ENCODE peak calls at places on chromosomes 4 and X, in eight cellular contexts. C is PC-9, W is hepatocyte, Q is astrocyte, G is OCI-LY7, D is endothelial cell of umbilical vein, K is HCT116, E is HepG2. I is an unnamed sample. For H3K36me3 and H3K79me2, the result is how much of the 10 kb centered on the place peaks cover.

GRCh38 chr4:121189811-121190210 is 25.7 kb upstream of the TNIP3 start:
- DNase-seq in C (no peak), W (no peak), Q (no peak), G (peak), D (no peak), K (no peak), E (no peak), I (no peak)

GRCh38 chrX:140440891-140441290 is 64.0 kb downstream of the SOX3 start:
- DNase-seq in C (no peak), W (peak), Q (peak), G (no peak), D (no peak), K (no peak), E (no peak), I (no peak)

GRCh38 chr4:176193126-176193525 is 2.3 kb downstream of the SPATA4 start:
- DNase-seq in C (no peak), W (no peak), Q (peak), G (no peak), D (peak), K (no peak), E (no peak), I (peak)

GRCh38 chrX:137166591-137166990 is 132.8 kb upstream of the GPR101 start:
- DNase-seq in C (no peak), W (peak), Q (no peak), G (no peak), D (no peak), K (no peak), E (no peak), I (peak)

GRCh38 chr4:16226816-16227461 is 668 bp upstream of the TAPT1 start:
- DNase-seq in C (no peak), W (peak), Q (peak), G (peak), D (peak), K (no peak), E (peak), I (peak)

GRCh38 chr4:1504786-1505500 is 98.7 kb upstream of the NKX1-1 start:
- DNase-seq in C (no peak), W (no peak), Q (no peak), G (no peak), D (no peak), K (no peak), E (no peak), I (no peak)

GRCh38 chr4:88108747-88109122 is 49.7 kb downstream of the ABCG2 start:
- DNase-seq in C (no peak), W (no peak), Q (peak), G (no peak), D (no peak), K (no peak), E (no peak), I (no peak)

GRCh38 chr4:36385951-36386561 is 104.6 kb downstream of the DTHD1 start:
- DNase-seq in C (no peak), W (no peak), Q (no peak), G (peak), D (no peak), K (no peak), E (no peak), I (no peak)

GRCh38 chr4:5730993-5731975 is 20.3 kb downstream of the EVC start:
- DNase-seq in C (no peak), W (no peak), Q (no peak), G (no peak), D (no peak), K (no peak), E (no peak), I (no peak)

GRCh38 chrX:154486052-154486395 is 391 bp downstream of the UBL4A start:
- DNase-seq in C (no peak), W (peak), Q (no peak), G (peak), D (peak), K (no peak), E (no peak), I (no peak)

GRCh38 chrX:118519411-118520205 is 24.0 kb downstream of the DOCK11 start:
- DNase-seq in C (no peak), W (no peak), Q (peak), G (no peak), D (no peak), K (no peak), E (no peak), I (peak)
- H3K36me3 ChIP-seq in C (under half), W (under half), Q (under half), G (under half), D (under half), K (under half), E (under half), I (under half)

DNA sequence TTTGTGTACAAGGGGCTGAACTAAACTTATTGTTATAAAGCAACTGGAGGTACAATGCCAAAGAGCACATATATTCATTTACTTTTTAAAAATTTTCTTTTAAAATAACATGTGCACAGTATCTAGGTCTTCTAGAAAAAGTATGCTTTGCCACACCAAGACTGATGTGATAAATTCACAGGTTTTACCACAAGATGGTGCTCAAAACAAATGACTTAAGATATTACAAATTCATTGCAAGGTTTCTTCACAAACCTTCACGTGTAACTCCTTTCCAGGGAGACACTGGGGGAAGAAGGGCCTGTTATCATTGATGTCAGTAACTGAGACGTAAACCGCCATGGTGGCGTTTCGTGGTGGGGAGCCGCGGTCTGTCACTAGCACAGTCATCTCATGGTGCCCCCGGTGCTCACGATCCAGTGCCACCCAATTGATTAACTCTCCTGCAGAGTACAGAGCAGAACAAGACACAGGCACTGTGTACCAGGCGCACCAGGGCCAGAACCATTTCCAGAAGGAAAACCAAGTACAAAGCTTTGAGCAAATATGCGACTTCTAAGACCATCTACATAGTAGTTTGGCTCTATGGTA is 162.2 kb downstream of the DCHS2 start:
- DNase-seq in C (no peak), W (peak), Q (peak), G (peak), D (no peak), K (no peak), E (peak), I (peak)
- TF ChIP-seq CTCF in C (peak), W (peak), Q (peak), G (peak), D (no peak), K (peak), E (peak), I (peak)

GRCh38 chrX:41095962-41096955 is 11.0 kb downstream of the USP9X start:
- DNase-seq in C (no peak), W (no peak), Q (no peak), G (no peak), D (no peak), K (no peak), E (no peak), I (no peak)

GRCh38 chrX:41100819-41101218 is 15.6 kb downstream of the USP9X start:
- DNase-seq in C (no peak), W (no peak), Q (no peak), G (no peak), D (no peak), K (no peak), E (no peak), I (no peak)

GRCh38 chrX:41097326-41097725 is 12.1 kb downstream of the USP9X start:
- DNase-seq in C (no peak), W (no peak), Q (no peak), G (no peak), D (no peak), K (no peak), E (no peak), I (no peak)

GRCh38 chrX:41105005-41105404 is 19.8 kb downstream of the USP9X start:
- DNase-seq in C (no peak), W (no peak), Q (no peak), G (no peak), D (no peak), K (no peak), E (no peak), I (no peak)

DNA sequence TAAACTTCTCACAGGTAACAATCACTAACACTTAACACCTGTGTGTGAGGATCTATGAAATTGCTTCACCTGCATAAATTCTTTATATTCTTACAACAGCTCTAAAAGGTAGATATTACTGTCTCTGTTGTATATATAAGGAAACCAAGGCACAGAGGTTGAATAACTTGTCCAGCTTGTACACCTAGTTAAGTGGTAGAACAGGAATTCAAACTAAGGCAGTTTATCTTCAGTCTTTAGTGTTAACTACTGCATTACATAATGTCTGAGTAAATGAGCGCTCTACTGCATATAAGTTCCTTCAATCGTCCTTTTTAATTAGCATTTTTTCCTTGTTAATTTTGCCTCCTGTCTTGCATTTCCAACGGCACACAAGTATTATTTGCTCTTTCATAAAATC is 15.0 kb downstream of the USP9X start:
- DNase-seq in C (peak), W (no peak), Q (no peak), G (no peak), D (no peak), K (no peak), E (no peak), I (no peak)
- H3K79me2 ChIP-seq in C (half or more), W (half or more), Q (half or more), G (half or more), D (half or more), K (half or more), E (half or more), I (half or more)

GRCh38 chr4:8609824-8610350 is 17.3 kb downstream of the CPZ start:
- DNase-seq in C (no peak), W (no peak), Q (no peak), G (no peak), D (no peak), K (no peak), E (no peak), I (no peak)
- H3K36me3 ChIP-seq in C (under half), W (under half), Q (under half), G (under half), D (under half), K (under half), E (under half), I (under half)

GRCh38 chr4:158805628-158806471 is 37.0 kb downstream of the FNIP2 start:
- DNase-seq in C (peak), W (peak), Q (no peak), G (no peak), D (no peak), K (no peak), E (no peak), I (peak)

GRCh38 chr4:158810487-158811215 is 41.8 kb downstream of the FNIP2 start:
- DNase-seq in C (peak), W (peak), Q (peak), G (no peak), D (peak), K (peak), E (no peak), I (peak)

GRCh38 chr4:158809611-158810486 is 41.0 kb downstream of the FNIP2 start:
- DNase-seq in C (peak), W (peak), Q (peak), G (peak), D (peak), K (peak), E (no peak), I (peak)

GRCh38 chr4:158808399-158808798 is 39.6 kb downstream of the FNIP2 start:
- DNase-seq in C (no peak), W (no peak), Q (no peak), G (no peak), D (no peak), K (no peak), E (no peak), I (no peak)

GRCh38 chr4:158807696-158808095 is 38.9 kb downstream of the FNIP2 start:
- DNase-seq in C (no peak), W (no peak), Q (no peak), G (no peak), D (no peak), K (no peak), E (no peak), I (no peak)
- TF ChIP-seq CTCF in C (no peak), W (no peak), Q (no peak), G (no peak), D (no peak), K (no peak), E (no peak), I (no peak)

DNA sequence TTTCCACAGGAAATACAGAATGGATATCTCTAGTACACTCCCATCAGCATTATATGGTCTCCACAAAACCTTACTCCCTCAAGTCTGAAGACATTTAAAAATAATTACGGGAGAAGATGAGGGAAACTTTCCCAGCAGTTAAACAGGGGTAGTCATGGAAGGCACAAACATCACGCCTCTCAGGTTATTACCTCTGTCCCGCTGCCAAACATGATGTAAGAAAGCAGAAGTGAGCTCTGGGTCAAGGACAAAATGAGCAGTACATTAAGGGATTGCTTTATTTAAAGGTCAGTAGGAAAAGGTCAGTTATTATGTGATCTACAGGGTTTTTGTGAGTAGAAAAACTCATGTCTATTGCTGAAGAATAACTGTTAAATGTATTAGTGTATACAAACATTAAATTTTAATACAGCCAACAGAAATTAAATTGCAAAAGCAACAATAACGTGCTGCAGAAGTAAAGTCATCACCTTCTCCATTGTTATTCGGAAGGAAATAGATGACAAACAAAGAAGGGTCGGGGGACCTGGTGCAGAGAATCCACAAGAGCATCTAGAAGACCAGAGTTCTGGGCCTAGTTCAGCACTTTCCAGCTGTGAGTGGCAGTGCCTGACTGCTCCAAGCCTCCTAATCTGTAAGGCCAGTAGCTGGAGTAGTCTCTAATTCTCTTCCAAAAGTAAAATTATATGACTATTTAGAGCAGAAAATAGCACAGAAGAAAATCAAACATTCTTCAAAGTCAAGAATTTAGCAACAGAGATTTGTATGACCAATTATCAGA is 171.2 kb downstream of the PPP3CA start:
- DNase-seq in C (no peak), W (no peak), Q (no peak), G (no peak), D (peak), K (no peak), E (peak), I (no peak)
- H3K79me2 ChIP-seq in C (under half), W (under half), Q (under half), G (under half), D (under half), K (half or more), E (under half), I (under half)

GRCh38 chr4:141229408-141230101 is 8.9 kb downstream of the ZNF330 start:
- DNase-seq in C (no peak), W (no peak), Q (no peak), G (no peak), D (no peak), K (no peak), E (no peak), I (no peak)

GRCh38 chr4:141238196-141238595 is 17.5 kb downstream of the ZNF330 start:
- DNase-seq in C (no peak), W (no peak), Q (peak), G (no peak), D (no peak), K (no peak), E (no peak), I (no peak)

DNA sequence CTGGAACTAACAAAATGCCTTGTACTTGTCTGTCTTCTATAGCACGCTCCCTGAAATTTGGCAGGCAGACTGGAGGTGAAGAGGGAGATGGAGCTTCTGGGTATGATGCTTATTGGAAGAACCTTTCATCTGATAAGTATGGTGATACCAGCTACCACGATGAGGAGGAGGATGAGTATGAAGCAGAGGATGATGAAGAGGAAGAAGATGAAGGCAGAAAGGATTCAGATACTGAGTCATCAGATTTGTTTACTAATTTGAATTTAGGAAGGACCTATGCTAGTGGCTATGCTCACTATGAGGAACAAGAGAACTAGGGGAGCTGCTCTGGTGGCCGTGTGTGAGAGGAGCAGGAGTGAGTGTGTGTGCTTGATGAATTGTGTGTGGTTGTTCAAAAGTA is 13.0 kb downstream of the ZNF330 start:
- DNase-seq in C (no peak), W (no peak), Q (no peak), G (no peak), D (no peak), K (no peak), E (no peak), I (no peak)
- H3K36me3 ChIP-seq in C (under half), W (under half), Q (under half), G (half or more), D (under half), K (under half), E (under half), I (half or more)